ENCODE peak calls at places on chromosome 2, in eight cellular contexts. W is EH; U is amniotic stem cell; P is KG1; I is KBM-7; X is M059J; K is effector CD4-positive, alpha-beta T cell; Q is CD8-positive, alpha-beta memory T cell. D is an unnamed sample.

GRCh38 chr2:215190588-215190987 is 52.2 kb upstream of the ABCA12 start:
- DNase-seq in P (no peak), U (no peak), K (no peak), I (no peak), X (no peak), Q (no peak), W (no peak), D (no peak)

GRCh38 chr2:21381421-21381820 is 257.7 kb downstream of the TDRD15 start:
- DNase-seq in P (no peak), U (no peak), K (no peak), Q (no peak), I (no peak), W (no peak), X (peak), D (no peak)

GRCh38 chr2:862723-863466 is 87.8 kb upstream of the SNTG2 start:
- DNase-seq in P (no peak), W (no peak), U (no peak), K (no peak), X (no peak), Q (no peak), I (no peak), D (no peak)

GRCh38 chr2:135063210-135063609 is 11.1 kb downstream of the RAB3GAP1 start:
- DNase-seq in K (no peak), Q (no peak), W (no peak), P (no peak), I (no peak), X (no peak), U (no peak), D (no peak)

GRCh38 chr2:105294046-105294445 is 35.5 kb downstream of the TGFBRAP1 start:
- DNase-seq in X (no peak), U (no peak), W (no peak), I (no peak), K (no peak), P (no peak), Q (no peak), D (no peak)

GRCh38 chr2:27489118-27489497 is 435 bp downstream of the IFT172 start:
- DNase-seq in U (no peak), P (no peak), W (peak), X (peak), Q (no peak), K (no peak), I (no peak), D (no peak)

GRCh38 chr2:165863816-165864221 is 69.8 kb upstream of the GALNT3 start:
- DNase-seq in I (no peak), K (no peak), U (no peak), P (no peak), Q (no peak), X (no peak), W (no peak), D (no peak)

GRCh38 chr2:12428324-12428723 is 288.4 kb upstream of the TRIB2 start:
- DNase-seq in I (no peak), Q (no peak), P (no peak), K (no peak), W (peak), X (peak), U (no peak), D (no peak)

GRCh38 chr2:100974712-100975520 is 27.2 kb upstream of the RPL31 start:
- DNase-seq in X (no peak), P (no peak), K (no peak), U (no peak), W (no peak), Q (no peak), I (no peak), D (no peak)

GRCh38 chr2:53842891-53843290 is 16.9 kb downstream of the GPR75 start:
- DNase-seq in Q (no peak), K (no peak), U (no peak), P (no peak), X (peak), I (no peak), W (no peak), D (no peak)

D was measured in CMK.